ENCODE peak calls at places on chromosome 14, in nine cellular contexts. S is NB4; T is stimulated activated CD4-positive, alpha-beta T cell treated with anti-CD3 and anti-CD28 coated beads, TNF-alpha, amount 100 ng/mL, for 1 hour; F is PC-3; Q is iPS DF 19.7; V is heart left ventricle; U is activated CD4-positive, alpha-beta T cell treated with anti-CD3 and anti-CD28 coated beads, Interleukin-2, amount 50 U/mL, for 24 hours; P is thoracic aorta; M is HS-27A. O is an unnamed sample.

GRCh38 chr14:23063601-23064000 is 6.3 kb upstream of the CDH24 start:
- DNase-seq in S (no peak), T (no peak), F (no peak), Q (no peak), V (no peak), U (no peak), P (no peak), M (no peak), O (no peak)

GRCh38 chr14:39957290-39957689 is 525.1 kb upstream of the FBXO33 start:
- DNase-seq in S (no peak), T (no peak), F (no peak), Q (no peak), V (no peak), U (no peak), P (no peak), M (no peak), O (no peak)

GRCh38 chr14:57747036-57747435 is 118.9 kb downstream of the SLC35F4 start:
- DNase-seq in S (no peak), T (no peak), F (peak; percentile 72), Q (no peak), V (no peak), U (no peak), P (no peak), M (peak; percentile 81), O (no peak)

GRCh38 chr14:63205850-63206249 is 1.6 kb downstream of the RHOJ start:
- DNase-seq in S (no peak), T (no peak), F (no peak), Q (no peak), V (no peak), U (no peak), P (no peak), M (no peak), O (no peak)

GRCh38 chr14:103290494-103290893 is 43.5 kb upstream of the EIF5 start:
- DNase-seq in S (no peak), T (no peak), F (no peak), Q (no peak), V (no peak), U (no peak), P (no peak), M (no peak), O (no peak)

GRCh38 chr14:105091335-105092123 is 26.3 kb upstream of the GPR132 start:
- DNase-seq in S (no peak), T (no peak), F (peak; percentile 92), Q (no peak), V (peak; percentile 88), U (no peak), P (peak; percentile 70), M (peak; percentile 64), O (no peak)

GRCh38 chr14:91381801-91382670 is 35.6 kb downstream of the CCDC88C start:
- DNase-seq in S (no peak), T (no peak), F (no peak), Q (no peak), V (peak; percentile 6), U (no peak), P (no peak), M (no peak), O (no peak)

GRCh38 chr14:37170237-37170636 is 2.2 kb downstream of the SLC25A21 start:
- DNase-seq in S (no peak), T (no peak), F (no peak), Q (no peak), V (no peak), U (no peak), P (no peak), M (no peak), O (no peak)

GRCh38 chr14:34348592-34348991 is 113.4 kb downstream of the SPTSSA start:
- DNase-seq in S (no peak), T (no peak), F (no peak), Q (no peak), V (no peak), U (no peak), P (no peak), M (no peak), O (no peak)

GRCh38 chr14:59161571-59162175 is 26.8 kb upstream of the DAAM1 start:
- DNase-seq in S (peak; percentile 55), T (no peak), F (peak; percentile 63), Q (no peak), V (no peak), U (no peak), P (no peak), M (peak; percentile 1), O (no peak)

GRCh38 chr14:90556050-90556477 is 159.2 kb downstream of the CALM1 start:
- DNase-seq in S (no peak), T (no peak), F (no peak), Q (no peak), V (no peak), U (no peak), P (no peak), M (no peak), O (no peak)

GRCh38 chr14:69298131-69299071 is 38.4 kb downstream of the GALNT16 start:
- DNase-seq in S (no peak), T (no peak), F (no peak), Q (no peak), V (no peak), U (no peak), P (no peak), M (no peak), O (no peak)